ENCODE peak calls at places on chromosomes 3 and 15, in four cellular contexts. G, P, V and M are unnamed samples.
A peak's percentile ranks its signal among the peaks of the same experiment; 100 is the strongest.

GRCh38 chr3:13812039-13812438 is 67.8 kb downstream of the WNT7A start:
- DNase-seq in G (no peak), P (no peak), V (no peak), M (no peak)

GRCh38 chr3:17505856-17506255 is 236.6 kb downstream of the TBC1D5 start:
- DNase-seq in G (no peak), P (no peak), V (no peak), M (no peak)

GRCh38 chr3:195015021-195015420 is 255.9 kb downstream of the XXYLT1 start:
- DNase-seq in G (no peak), P (no peak), V (no peak), M (no peak)

GRCh38 chr3:193826126-193826795 is 233.3 kb downstream of the OPA1 start:
- DNase-seq in G (peak; percentile 49), P (peak; percentile 25), V (no peak), M (no peak)

GRCh38 chr15:88630798-88631463 is 7.9 kb upstream of the ISG20 start:
- DNase-seq in G (no peak), P (no peak), V (no peak), M (no peak)

GRCh38 chr3:171000281-171000680 is 26.2 kb downstream of the SLC2A2 start:
- DNase-seq in G (no peak), P (no peak), V (no peak), M (no peak)

GRCh38 chr3:102909904-102910303 is 475.1 kb downstream of the ZPLD1 start:
- DNase-seq in G (no peak), P (no peak), V (no peak), M (no peak)

GRCh38 chr3:157156844-157157635 is 2.9 kb downstream of the CCNL1 start:
- DNase-seq in G (no peak), P (peak; percentile 33), V (peak; percentile 15), M (no peak)

GRCh38 chr3:46670000-46670890 is 23.2 kb downstream of the ALS2CL start:
- DNase-seq in G (no peak), P (no peak), V (no peak), M (no peak)

GRCh38 chr3:194893121-194893979 is 207.7 kb downstream of the FAM43A start:
- DNase-seq in G (no peak), P (no peak), V (no peak), M (peak; percentile 16)

GRCh38 chr15:30649952-30650929 is 24.3 kb downstream of the ARHGAP11B start:
- DNase-seq in G (no peak), P (no peak), V (no peak), M (peak; percentile 69)

GRCh38 chr15:73081321-73081958 is 29.2 kb downstream of the NEO1 start:
- DNase-seq in G (peak; percentile 8), P (peak; percentile 73), V (peak; percentile 41), M (no peak)

GRCh38 chr3:54900954-54901591 is 26.8 kb downstream of the LRTM1 start:
- DNase-seq in G (no peak), P (no peak), V (no peak), M (no peak)

GRCh38 chr3:190673157-190673556 is 159.3 kb downstream of the IL1RAP start:
- DNase-seq in G (no peak), P (no peak), V (no peak), M (no peak)

GRCh38 chr3:46221936-46222335 is 13.8 kb upstream of the CCR1 start:
- DNase-seq in G (no peak), P (no peak), V (no peak), M (no peak)

GRCh38 chr3:68479779-68480178 is 452.6 kb downstream of the TAFA4 start:
- DNase-seq in G (no peak), P (no peak), V (no peak), M (no peak)

GRCh38 chr15:79007066-79007465 is 62.2 kb upstream of the CTSH start:
- DNase-seq in G (peak; percentile 74), P (peak; percentile 77), V (peak; percentile 75), M (peak; percentile 40)

GRCh38 chr15:68431792-68432401 is at the start of gene ITGA11:
- DNase-seq in G (no peak), P (peak; percentile 57), V (no peak), M (no peak)

GRCh38 chr15:47718474-47719440 is 1.5 kb downstream of the SEMA6D start:
- DNase-seq in G (peak; percentile 5), P (no peak), V (no peak), M (no peak)

GRCh38 chr15:45287400-45287799 is 35.4 kb downstream of the SLC28A2 start:
- DNase-seq in G (no peak), P (no peak), V (no peak), M (no peak)

GRCh38 chr3:38164136-38164965 is 986 bp upstream of the OXSR1 start:
- DNase-seq in G (no peak), P (no peak), V (no peak), M (no peak)

DNA sequence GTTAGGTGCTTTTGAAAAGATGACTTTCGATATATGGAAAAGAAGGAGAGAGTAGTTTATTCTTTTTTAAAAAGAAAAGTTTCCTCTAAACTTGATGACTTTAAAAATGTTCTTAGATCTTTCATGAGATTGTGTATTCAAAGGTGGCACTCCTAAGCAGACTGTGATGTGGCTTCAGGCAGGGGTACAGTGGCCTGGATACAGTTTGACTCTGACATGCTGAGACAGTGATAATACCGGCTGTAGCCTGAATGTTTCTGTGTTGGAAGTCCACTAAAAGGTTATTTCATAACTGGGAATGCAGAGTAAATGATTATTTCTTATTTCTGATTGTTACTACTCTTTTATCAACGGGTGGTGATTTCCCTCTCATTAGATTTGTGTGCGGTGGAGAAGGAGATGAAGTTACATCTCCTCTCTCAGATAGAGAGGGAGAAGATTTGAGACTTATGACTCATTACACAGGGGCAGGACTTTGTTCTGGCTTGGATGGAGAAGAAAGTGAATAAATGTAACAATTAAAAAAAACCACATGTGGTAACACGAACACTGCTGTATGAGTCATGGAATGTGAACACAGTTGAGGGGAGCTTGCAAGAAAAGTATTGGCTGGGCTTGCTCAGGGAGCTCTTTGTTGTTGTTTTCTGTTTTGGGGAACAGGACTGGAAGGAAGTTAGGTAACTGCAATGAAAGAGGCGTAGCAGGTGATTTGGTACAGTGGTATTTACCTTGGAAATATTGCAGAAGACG is 21.6 kb downstream of the SPTSSB start:
- DNase-seq in G (no peak), P (peak; percentile 31), V (peak; percentile 18), M (no peak)
- TF ChIP-seq POLR2AphosphoS2 in G (no peak), P (no peak), V (no peak), M (no peak)

GRCh38 chr15:64877435-64877834 is 34.3 kb upstream of the ANKDD1A start:
- DNase-seq in G (no peak), P (no peak), V (no peak), M (no peak)
- TF ChIP-seq BHLHE40 in G (no peak), P (no peak), V (no peak), M (no peak)

DNA sequence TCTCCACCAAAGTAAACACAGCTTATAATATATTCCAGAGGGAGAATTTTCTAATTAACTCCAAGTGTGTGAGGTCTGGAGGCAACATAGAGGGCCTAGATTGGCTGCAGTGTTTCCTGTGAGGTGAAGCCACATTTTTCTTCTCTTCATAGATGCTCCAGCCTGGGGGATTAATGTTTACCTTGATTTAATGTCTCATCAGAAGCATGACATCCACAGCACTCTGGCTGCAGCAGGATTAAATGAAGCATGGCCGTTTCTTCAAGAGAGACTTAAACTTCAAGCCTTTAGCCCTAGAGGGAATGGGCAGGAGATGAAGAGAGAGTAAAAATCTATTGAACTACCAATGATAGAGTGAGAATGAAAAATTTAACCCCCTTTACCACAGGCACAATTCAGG is 137.9 kb upstream of the ZBTB20 start:
- DNase-seq in G (no peak), P (no peak), V (no peak), M (no peak)
- TF ChIP-seq MAX in G (no peak), P (no peak), V (no peak), M (no peak)

DNA sequence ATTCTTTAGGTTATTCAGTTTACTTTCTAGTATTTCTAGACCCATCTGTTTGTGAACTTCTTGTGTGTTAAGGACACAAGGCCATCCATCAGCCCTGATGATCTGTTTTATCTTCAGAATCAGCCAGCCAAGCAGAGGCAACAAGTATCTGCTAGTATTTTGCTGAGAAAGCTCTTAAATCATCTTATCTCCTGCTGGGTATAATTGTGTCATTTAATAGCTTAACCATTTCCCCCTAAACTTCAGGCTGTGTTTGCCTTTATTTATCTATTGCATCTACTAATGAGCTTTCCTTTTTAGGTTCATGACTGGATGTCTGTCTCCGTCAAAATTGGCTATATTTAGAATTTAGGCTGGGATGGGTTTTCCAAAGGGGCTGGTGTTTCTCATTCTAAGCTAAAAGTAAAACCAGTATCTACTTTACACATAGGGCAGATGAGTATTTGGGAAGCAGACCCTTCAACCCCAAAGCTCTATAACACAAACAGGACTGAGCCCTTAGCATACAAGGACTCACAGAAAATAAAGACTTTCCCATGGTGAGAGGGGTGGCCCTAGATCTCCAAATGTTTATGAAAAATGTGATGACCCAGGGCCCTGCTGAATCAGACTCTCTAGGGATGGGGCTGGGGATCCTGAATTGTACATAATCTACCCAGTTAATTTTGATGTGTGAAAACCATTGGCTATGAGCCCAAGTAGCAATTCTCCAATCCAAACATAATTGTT is 65.3 kb upstream of the PSMD6 start:
- DNase-seq in G (no peak), P (peak; percentile 52), V (no peak), M (no peak)
- TF ChIP-seq POLR2AphosphoS2 in G (no peak), P (no peak), V (no peak), M (no peak)

GRCh38 chr15:38476120-38476519 is 22.2 kb downstream of the FAM98B start:
- DNase-seq in G (no peak), P (no peak), V (no peak), M (no peak)
- TF ChIP-seq BHLHE40 in G (no peak), P (no peak), V (no peak), M (no peak)

GRCh38 chr3:99774467-99774866 is 43.2 kb upstream of the CMSS1 start:
- DNase-seq in G (no peak), P (no peak), V (no peak), M (peak; percentile 28)
- TF ChIP-seq MAX in G (no peak), P (no peak), V (no peak), M (no peak)

DNA sequence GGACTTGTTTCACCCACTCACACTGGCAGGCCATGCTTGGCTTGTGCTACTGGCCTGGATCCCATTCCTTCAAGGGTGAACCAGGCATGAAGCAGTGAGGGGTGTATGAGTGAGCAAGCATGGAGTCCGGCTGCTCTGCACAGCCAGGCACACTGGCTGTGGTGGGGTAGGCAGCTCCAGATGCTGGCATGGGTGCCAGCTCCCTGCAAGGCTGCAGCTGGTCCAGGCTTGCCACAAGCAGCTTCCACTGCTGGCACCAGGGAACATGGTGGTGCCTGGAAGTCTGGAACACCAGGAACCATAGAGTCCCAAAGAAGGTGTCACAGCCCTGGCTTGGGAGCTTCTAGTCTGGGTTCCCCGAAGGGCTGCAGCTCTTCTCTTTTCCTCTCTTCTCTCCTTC is 395.1 kb downstream of the UNC13C start:
- DNase-seq in G (no peak), P (no peak), V (no peak), M (no peak)
- TF ChIP-seq POLR2AphosphoS2 in G (no peak), P (no peak), V (no peak), M (no peak)